ENCODE peak calls at places on chromosomes 11 and 22, in six cellular contexts. E, G, X, Q, V and R are unnamed samples.

GRCh38 chr11:74255741-74256369 is 55.6 kb downstream of the P4HA3 start:
- DNase-seq in E (peak; percentile 85), G (peak; percentile 33), X (peak; percentile 15), Q (peak; percentile 16), V (peak; percentile 45), R (peak; percentile 69)

GRCh38 chr22:27952091-27952490 is 33.0 kb upstream of the PITPNB start:
- DNase-seq in E (no peak), G (no peak), X (peak; percentile 25), Q (no peak), V (no peak), R (no peak)

GRCh38 chr11:14320020-14320419 is 39.0 kb downstream of the RRAS2 start:
- DNase-seq in E (no peak), G (no peak), X (no peak), Q (no peak), V (no peak), R (no peak)

GRCh38 chr11:133041928-133042890 is 490.1 kb downstream of the OPCML start:
- DNase-seq in E (no peak), G (no peak), X (no peak), Q (no peak), V (no peak), R (no peak)

GRCh38 chr11:65524010-65524746 is 705 bp upstream of the SCYL1 start:
- DNase-seq in E (no peak), G (no peak), X (no peak), Q (no peak), V (no peak), R (no peak)

GRCh38 chr22:26581769-26582168 is 8.2 kb downstream of the TPST2 start:
- DNase-seq in E (no peak), G (no peak), X (no peak), Q (no peak), V (no peak), R (no peak)

GRCh38 chr11:128506999-128507591 is 80.3 kb downstream of the ETS1 start:
- DNase-seq in E (peak; percentile 72), G (no peak), X (no peak), Q (peak; percentile 95), V (peak; percentile 62), R (no peak)

GRCh38 chr22:27283714-27284113 is 517.8 kb downstream of the MN1 start:
- DNase-seq in E (no peak), G (no peak), X (no peak), Q (no peak), V (no peak), R (no peak)

GRCh38 chr11:130847517-130847916 is 68.8 kb downstream of the SNX19 start:
- DNase-seq in E (no peak), G (no peak), X (no peak), Q (peak; percentile 54), V (peak; percentile 46), R (no peak)

GRCh38 chr11:130816941-130817607 is 99.2 kb downstream of the SNX19 start:
- DNase-seq in E (no peak), G (no peak), X (no peak), Q (no peak), V (no peak), R (no peak)

GRCh38 chr22:25758316-25758715 is 16.3 kb downstream of the MYO18B start:
- DNase-seq in E (no peak), G (no peak), X (no peak), Q (no peak), V (no peak), R (no peak)

GRCh38 chr11:106632283-106632682 is 386.0 kb downstream of the GUCY1A2 start:
- DNase-seq in E (no peak), G (no peak), X (no peak), Q (no peak), V (no peak), R (no peak)

GRCh38 chr11:69539416-69540117 is 58.1 kb downstream of the LINC01488 start:
- DNase-seq in E (no peak), G (no peak), X (no peak), Q (no peak), V (no peak), R (no peak)

GRCh38 chr22:36940676-36941075 is 27.2 kb downstream of the CSF2RB start:
- DNase-seq in E (no peak), G (no peak), X (no peak), Q (no peak), V (no peak), R (no peak)

GRCh38 chr11:122441702-122442092 is 213.8 kb upstream of the UBASH3B start:
- DNase-seq in E (no peak), G (no peak), X (no peak), Q (no peak), V (no peak), R (no peak)

GRCh38 chr11:60251485-60252207 is 8.7 kb upstream of the MS4A4E start:
- DNase-seq in E (no peak), G (no peak), X (no peak), Q (no peak), V (no peak), R (no peak)